ENCODE peak calls at places on chromosomes 7 and 10, in eight cellular contexts. Z is activated CD8-positive, alpha-beta memory T cell treated with anti-CD3 and anti-CD28 coated beads for 4 hours; G is NCI-H524 treated with DMSO at 0.1 percent for 48 hours; N is CD8-positive, alpha-beta T cell; P is PC-3; M is left ventricle myocardium superior; D is kidney; E is neural progenitor cell. X is an unnamed sample.

GRCh38 chr10:6216916-6217315 is 14.2 kb downstream of the PFKFB3 start:
- DNase-seq in Z (no peak), G (no peak), N (no peak), P (no peak), M (no peak), D (no peak), E (no peak), X (no peak)

GRCh38 chr10:114304566-114305421 is 65.7 kb downstream of the VWA2 start:
- DNase-seq in Z (peak; percentile 14), G (peak; percentile 2), N (peak; percentile 81), P (peak; percentile 39), M (peak; percentile 63), D (peak; percentile 86), E (peak; percentile 96), X (peak; percentile 28)

GRCh38 chr10:36177071-36177470 is 535.0 kb upstream of the FZD8 start:
- DNase-seq in Z (no peak), G (no peak), N (no peak), P (no peak), M (no peak), D (no peak), E (no peak), X (no peak)

GRCh38 chr7:1741246-1741645 is 71.2 kb downstream of the ELFN1 start:
- DNase-seq in Z (no peak), G (no peak), N (no peak), P (no peak), M (peak; percentile 16), D (no peak), E (no peak), X (no peak)

GRCh38 chr7:855686-856369 is 20.5 kb upstream of the GET4 start:
- DNase-seq in Z (no peak), G (no peak), N (no peak), P (no peak), M (no peak), D (peak; percentile 59), E (no peak), X (no peak)

GRCh38 chr7:141490474-141490873 is 60.7 kb upstream of the AGK start:
- DNase-seq in Z (no peak), G (no peak), N (no peak), P (no peak), M (no peak), D (no peak), E (no peak), X (no peak)

GRCh38 chr7:90771281-90771680 is 175.2 kb downstream of the CDK14 start:
- DNase-seq in Z (no peak), G (no peak), N (no peak), P (no peak), M (no peak), D (no peak), E (no peak), X (no peak)

GRCh38 chr10:79378647-79379511 is 31.6 kb downstream of the PPIF start:
- DNase-seq in Z (no peak), G (no peak), N (no peak), P (no peak), M (no peak), D (peak; percentile 33), E (no peak), X (no peak)

GRCh38 chr7:668139-668871 is 58.2 kb upstream of the DNAAF5 start:
- DNase-seq in Z (no peak), G (no peak), N (no peak), P (no peak), M (peak; percentile 48), D (peak; percentile 63), E (no peak), X (no peak)

GRCh38 chr7:137501561-137501960 is 158.0 kb upstream of the PTN start:
- DNase-seq in Z (no peak), G (no peak), N (no peak), P (no peak), M (no peak), D (no peak), E (no peak), X (no peak)

GRCh38 chr7:34308595-34308994 is 349.4 kb upstream of the NPSR1 start:
- DNase-seq in Z (no peak), G (no peak), N (no peak), P (no peak), M (no peak), D (no peak), E (no peak), X (no peak)

GRCh38 chr10:86449926-86450558 is 71.5 kb downstream of the WAPL start:
- DNase-seq in Z (no peak), G (no peak), N (no peak), P (no peak), M (no peak), D (no peak), E (no peak), X (no peak)

GRCh38 chr7:24656608-24657007 is 83.4 kb downstream of the PALS2 start:
- DNase-seq in Z (no peak), G (no peak), N (no peak), P (no peak), M (no peak), D (no peak), E (peak; percentile 68), X (no peak)

GRCh38 chr10:42949287-42949686 is 127.6 kb upstream of the RET start:
- DNase-seq in Z (no peak), G (no peak), N (no peak), P (no peak), M (no peak), D (no peak), E (no peak), X (no peak)

GRCh38 chr10:68471063-68471585 is 649 bp downstream of the DNA2 start:
- DNase-seq in Z (no peak), G (no peak), N (no peak), P (peak; percentile 44), M (no peak), D (no peak), E (peak; percentile 1), X (peak; percentile 20)

GRCh38 chr7:64685091-64685490 is 19.2 kb downstream of the ZNF107 start:
- DNase-seq in Z (no peak), G (no peak), N (no peak), P (no peak), M (no peak), D (no peak), E (no peak), X (no peak)

GRCh38 chr10:132897516-132898381 is 44.6 kb downstream of the CFAP46 start:
- DNase-seq in Z (no peak), G (no peak), N (no peak), P (no peak), M (peak; percentile 12), D (peak; percentile 58), E (no peak), X (no peak)